ENCODE peak calls at places on chromosomes 13 and 19, in eight cellular contexts. Y is omental fat pad; R is stimulated activated CD4-positive, alpha-beta T cell treated with anti-CD3 and anti-CD28 coated beads, TNF-alpha, amount 100 ng/mL, for 4 hours; V is NCI-H510A treated with DMSO at 0.1 percent for 48 hours; H is PC-3; C is memory B cell; X is HTR-8/SVneo; O is bronchial epithelial cell. A is an unnamed sample.

GRCh38 chr19:10797078-10797477 is 38.9 kb downstream of the TMED1 start:
- DNase-seq in V (no peak), C (no peak), X (no peak), O (no peak), Y (no peak), R (no peak), H (no peak), A (no peak)

GRCh38 chr19:18433039-18433691 is 4.8 kb downstream of the ISYNA1 start:
- DNase-seq in X (no peak), V (peak; percentile 17), R (no peak), C (peak; percentile 66), H (no peak), Y (no peak), O (no peak), A (no peak)

GRCh38 chr19:55870736-55871135 is 34.4 kb downstream of the NLRP4 start:
- DNase-seq in V (no peak), Y (no peak), R (no peak), X (no peak), C (no peak), O (no peak), H (no peak), A (no peak)

GRCh38 chr19:33301011-33301899 is 1.1 kb downstream of the CEBPA start:
- DNase-seq in V (no peak), C (no peak), O (no peak), X (no peak), H (no peak), R (no peak), Y (no peak), A (no peak)

GRCh38 chr13:112725346-112726017 is 35.6 kb downstream of the ATP11A start:
- DNase-seq in X (no peak), V (peak; percentile 77), H (peak; percentile 85), R (no peak), C (no peak), Y (no peak), O (peak; percentile 50), A (no peak)

GRCh38 chr13:21703846-21704245 is 33.0 kb downstream of the FGF9 start:
- DNase-seq in R (no peak), Y (no peak), X (no peak), C (no peak), O (peak; percentile 90), H (peak; percentile 71), V (peak; percentile 29), A (no peak)

GRCh38 chr19:3656747-3657394 is 30.3 kb upstream of the CACTIN start:
- DNase-seq in R (no peak), O (peak; percentile 12), X (no peak), C (no peak), Y (no peak), V (no peak), H (peak; percentile 59), A (no peak)

GRCh38 chr13:51643114-51643881 is 59.0 kb downstream of the WDFY2 start:
- DNase-seq in X (peak; percentile 65), V (peak; percentile 6), O (peak; percentile 95), C (no peak), H (peak; percentile 83), R (no peak), Y (no peak), A (no peak)

GRCh38 chr13:98678741-98679140 is 73.7 kb downstream of the SLC15A1 start:
- DNase-seq in C (no peak), X (no peak), R (no peak), H (no peak), Y (no peak), V (no peak), O (no peak), A (no peak)

GRCh38 chr13:60329221-60329983 is 67.6 kb upstream of the TDRD3 start:
- DNase-seq in V (peak; percentile 12), R (no peak), X (no peak), Y (no peak), C (no peak), H (peak; percentile 35), O (peak; percentile 23), A (no peak)

GRCh38 chr13:100131863-100132574 is 43.1 kb downstream of the PCCA start:
- DNase-seq in O (peak; percentile 98), H (peak; percentile 88), X (peak; percentile 71), Y (no peak), C (no peak), V (no peak), R (no peak), A (peak; percentile 11)

GRCh38 chr19:3572132-3572854 is 451 bp upstream of the HMG20B start:
- DNase-seq in V (peak; percentile 85), O (peak; percentile 98), C (peak; percentile 95), H (peak; percentile 97), Y (peak; percentile 97), R (peak; percentile 95), X (peak; percentile 92), A (peak; percentile 99)

GRCh38 chr19:54893406-54893805 is 12.5 kb upstream of the NCR1 start:
- DNase-seq in V (no peak), C (no peak), Y (no peak), R (no peak), O (no peak), X (no peak), H (no peak), A (no peak)

GRCh38 chr13:60312851-60313505 is 84.0 kb upstream of the TDRD3 start:
- DNase-seq in V (no peak), X (no peak), H (no peak), R (no peak), O (no peak), Y (no peak), C (no peak), A (no peak)

GRCh38 chr13:43783820-43784219 is 3.0 kb downstream of the ENOX1 start:
- DNase-seq in V (peak; percentile 9), H (peak; percentile 42), C (no peak), O (peak; percentile 67), Y (no peak), R (no peak), X (no peak), A (no peak)

GRCh38 chr19:30255783-30256509 is 116.2 kb upstream of the ZNF536 start:
- DNase-seq in X (no peak), V (no peak), R (no peak), O (no peak), Y (no peak), C (no peak), H (no peak), A (no peak)

GRCh38 chr13:97226013-97226412 is 3.9 kb downstream of the MBNL2 start:
- DNase-seq in X (no peak), R (no peak), C (no peak), Y (no peak), V (peak; percentile 66), O (no peak), H (no peak), A (no peak)

GRCh38 chr13:81683526-81683925 is 1342.6 kb upstream of the SPRY2 start:
- DNase-seq in V (no peak), Y (no peak), H (no peak), X (no peak), R (no peak), C (no peak), O (no peak), A (no peak)

GRCh38 chr13:32587774-32588165 is 1.5 kb downstream of the PDS5B start:
- DNase-seq in R (no peak), O (peak; percentile 39), H (peak; percentile 21), X (no peak), C (no peak), V (peak; percentile 20), Y (no peak), A (no peak)

GRCh38 chr19:57934820-57935665 is at the start of gene ZNF418:
- DNase-seq in V (peak; percentile 45), X (peak; percentile 65), R (no peak), C (peak; percentile 51), H (no peak), O (peak; percentile 86), Y (no peak), A (no peak)

GRCh38 chr13:42109957-42110356 is 61.5 kb downstream of the DGKH start:
- DNase-seq in X (no peak), Y (no peak), C (no peak), H (no peak), V (no peak), R (no peak), O (no peak), A (no peak)

GRCh38 chr13:21014666-21015170 is 46.7 kb downstream of the LATS2 start:
- DNase-seq in V (peak; percentile 8), H (peak; percentile 74), Y (no peak), R (no peak), X (no peak), C (no peak), O (no peak), A (no peak)

GRCh38 chr19:33520048-33520643 is 1.4 kb downstream of the PEPD start:
- DNase-seq in Y (no peak), X (no peak), O (no peak), V (no peak), H (no peak), C (no peak), R (no peak), A (no peak)

GRCh38 chr19:2756477-2756876 is 16.7 kb upstream of the SLC39A3 start:
- DNase-seq in O (no peak), C (no peak), Y (no peak), H (no peak), X (no peak), V (no peak), R (no peak), A (no peak)

GRCh38 chr19:18913466-18913865 is 5.7 kb downstream of the COPE start:
- DNase-seq in C (no peak), X (no peak), O (no peak), R (no peak), Y (no peak), V (no peak), H (no peak), A (no peak)

A was measured in stimulated activated effector memory CD8-positive, alpha-beta T cell treated with anti-CD3 and anti-CD28 coated beads, Interleukin-12 subunit alpha, Interleukin-12 subunit beta, amount 100 ng/mL, for 72 hours.